ENCODE peak calls at places on chromosomes 5 and 9, in ten cellular contexts. V is uterus, W is heart left ventricle, P is esophagus squamous epithelium, Z is HepG2, U is IMR-90, R is stomach, A is A549, Q is GM12878, J is body of pancreas. I is an unnamed sample.

GRCh38 chr9:32344551-32345182 is 39.8 kb upstream of the ACO1 start:
- DNase-seq in A (no peak), P (no peak), W (no peak), U (peak), Z (no peak), R (no peak), Q (no peak), V (no peak), J (no peak), I (no peak)

GRCh38 chr9:84002344-84002743 is 21.7 kb downstream of the RMI1 start:
- DNase-seq in Q (no peak), W (no peak), Z (no peak), R (no peak), V (no peak), A (no peak), U (peak), J (no peak), P (no peak), I (no peak)

GRCh38 chr9:35481347-35481975 is 8.4 kb upstream of the RUSC2 start:
- DNase-seq in W (no peak), V (peak), U (peak), Q (no peak), Z (peak), J (peak), A (peak), R (peak), P (no peak), I (no peak)

GRCh38 chr5:59171131-59171530 is 588.3 kb downstream of the RAB3C start:
- DNase-seq in R (no peak), Q (no peak), Z (no peak), P (no peak), U (no peak), W (no peak), A (no peak), J (no peak), V (no peak), I (no peak)

GRCh38 chr5:55231476-55232193 is 1.8 kb downstream of the CCNO start:
- DNase-seq in A (no peak), P (no peak), J (peak), Z (no peak), R (no peak), Q (no peak), U (no peak), V (no peak), W (no peak), I (no peak)

GRCh38 chr9:110835859-110836271 is 167.3 kb downstream of the MUSK start:
- DNase-seq in R (no peak), V (no peak), Z (no peak), A (peak), P (no peak), J (no peak), U (peak), Q (no peak), W (no peak), I (no peak)

GRCh38 chr9:109467936-109468335 is 30.2 kb downstream of the PTPN3 start:
- DNase-seq in J (no peak), R (no peak), U (peak), Q (no peak), A (no peak), V (no peak), Z (no peak), P (no peak), W (no peak), I (no peak)

GRCh38 chr5:74529101-74529500 is 111.4 kb downstream of the ENC1 start:
- DNase-seq in P (no peak), V (no peak), R (no peak), W (no peak), A (no peak), J (no peak), Q (no peak), Z (no peak), U (no peak), I (no peak)

GRCh38 chr5:143261748-143262392 is 141.6 kb downstream of the NR3C1 start:
- DNase-seq in J (no peak), V (no peak), U (peak), P (no peak), R (no peak), A (no peak), Q (no peak), Z (no peak), W (no peak), I (no peak)

GRCh38 chr9:92713528-92713927 is 43.6 kb upstream of the IPPK start:
- DNase-seq in Q (no peak), R (no peak), P (no peak), W (no peak), V (no peak), Z (no peak), J (no peak), A (no peak), U (no peak), I (no peak)

GRCh38 chr9:26975728-26976707 is 19.8 kb downstream of the IFT74 start:
- DNase-seq in V (no peak), U (peak), Q (no peak), W (no peak), Z (peak), R (peak), J (peak), A (peak), P (no peak), I (no peak)

GRCh38 chr5:58149750-58150149 is 310.1 kb downstream of the PLK2 start:
- DNase-seq in V (no peak), P (no peak), W (no peak), U (no peak), Z (no peak), Q (no peak), A (no peak), J (no peak), R (no peak), I (no peak)

GRCh38 chr9:136529516-136530471 is 16.1 kb downstream of the NOTCH1 start:
- DNase-seq in R (no peak), A (no peak), J (no peak), Z (no peak), Q (no peak), W (no peak), U (no peak), P (no peak), V (no peak), I (no peak)

DNA sequence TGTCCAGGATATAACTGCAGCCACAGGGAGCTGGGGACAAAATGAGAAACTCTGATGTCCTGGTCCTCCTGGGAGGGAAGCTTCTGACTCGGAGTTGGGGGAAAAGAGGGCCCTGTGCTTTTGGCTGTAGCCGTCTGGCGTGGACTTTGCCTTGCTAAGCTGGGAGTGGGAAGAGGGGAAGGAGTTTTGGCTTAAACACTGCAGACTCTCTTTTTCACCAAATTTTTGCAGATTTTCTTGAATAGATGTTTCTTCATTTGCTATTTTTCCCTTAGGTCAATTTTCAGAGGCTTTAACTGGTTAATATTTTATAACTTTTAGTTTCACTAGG is 15.7 kb upstream of the MAT2B start:
- DNase-seq in Q (no peak), Z (no peak), R (no peak), J (no peak), P (no peak), W (no peak), A (no peak), U (no peak), V (no peak), I (no peak)
- TF ChIP-seq POLR2A in Q (no peak), Z (no peak), R (no peak), J (no peak), P (no peak), W (no peak), A (no peak), U (no peak), V (no peak), I (no peak)

DNA sequence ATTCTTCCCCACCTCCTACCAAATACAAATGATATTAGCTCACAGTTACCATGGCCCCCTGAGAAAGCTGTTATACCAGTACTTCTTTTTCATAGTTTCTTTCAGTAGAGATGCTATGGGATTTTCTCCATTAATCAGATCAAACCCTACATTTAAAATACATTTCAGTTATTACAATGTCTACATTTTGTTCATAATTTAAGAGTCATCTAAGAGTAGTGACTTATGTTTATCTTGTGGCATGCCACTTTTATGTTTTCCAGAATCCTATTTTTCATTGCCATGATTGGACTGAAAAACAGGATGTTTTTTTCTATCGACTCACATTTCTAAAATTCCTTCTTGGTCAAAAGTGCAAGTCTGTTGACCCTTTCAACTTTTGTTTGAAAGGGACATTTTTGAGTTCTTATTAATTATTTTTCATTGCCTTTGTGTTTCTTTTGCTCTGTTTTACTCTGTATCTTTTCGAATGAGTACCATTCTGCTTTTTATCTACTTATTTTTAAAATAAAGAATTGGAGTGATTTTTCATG is 77.4 kb upstream of the ANXA1 start:
- DNase-seq in R (no peak), P (no peak), Q (no peak), U (no peak), V (no peak), W (no peak), A (peak), J (no peak), Z (peak), I (no peak)
- H3K27ac ChIP-seq in R (peak), P (peak), Q (no peak), U (no peak), V (peak), W (peak), A (peak), J (no peak), Z (peak), I (no peak)

GRCh38 chr5:139560752-139561654 is at the start of gene UBE2D2:
- DNase-seq in P (peak), W (peak), R (peak), Z (peak), J (peak), Q (peak), A (peak), U (peak), V (peak), I (peak)
- TF ChIP-seq POLR2A in P (peak), W (no peak), R (no peak), Z (peak), J (peak), Q (peak), A (peak), U (peak), V (peak), I (peak)

GRCh38 chr9:28270156-28270555 is 696.9 kb upstream of the C9orf72 start:
- DNase-seq in A (no peak), W (no peak), R (no peak), Q (no peak), Z (no peak), V (no peak), U (no peak), P (no peak), J (no peak), I (no peak)
- H3K27ac ChIP-seq in A (no peak), W (no peak), R (no peak), Q (no peak), Z (no peak), V (no peak), U (no peak), P (no peak), J (no peak), I (no peak)

DNA sequence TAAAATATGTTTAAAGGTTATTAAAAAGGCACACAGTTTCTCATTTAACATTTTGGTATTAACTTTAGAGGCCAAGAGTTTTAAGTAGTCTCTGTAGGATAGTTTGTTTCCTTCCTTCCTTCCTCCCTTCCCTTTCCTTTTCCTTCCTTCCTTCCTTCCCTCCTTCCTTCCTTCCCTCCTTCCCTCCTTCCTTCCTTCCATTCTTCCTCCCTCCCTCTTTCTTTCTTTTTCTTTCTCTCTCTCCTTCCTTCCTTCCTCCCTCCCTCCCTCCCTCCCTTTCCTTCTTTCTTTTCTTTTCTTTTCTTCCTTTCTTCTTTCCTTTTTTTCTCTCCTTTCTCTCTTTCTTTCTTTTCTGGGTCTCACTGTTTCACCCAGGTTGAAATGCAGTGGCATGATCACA is 31.7 kb downstream of the ZSWIM6 start:
- DNase-seq in R (no peak), Q (no peak), W (no peak), V (no peak), Z (no peak), J (no peak), U (no peak), P (no peak), A (no peak), I (no peak)
- TF ChIP-seq POLR2A in R (no peak), Q (no peak), W (no peak), V (no peak), Z (no peak), J (no peak), U (no peak), P (no peak), A (no peak), I (no peak)

GRCh38 chr9:69377291-69377690 is 52.3 kb downstream of the ENTREP1 start:
- DNase-seq in V (no peak), A (no peak), Z (no peak), Q (no peak), W (no peak), R (no peak), J (no peak), U (no peak), P (no peak), I (no peak)

GRCh38 chr9:69376651-69377050 is 51.6 kb downstream of the ENTREP1 start:
- DNase-seq in R (peak), Q (no peak), A (no peak), Z (no peak), P (no peak), V (peak), J (no peak), U (peak), W (no peak), I (no peak)

GRCh38 chr9:69380301-69380700 is 55.3 kb downstream of the ENTREP1 start:
- DNase-seq in R (no peak), Q (no peak), P (no peak), Z (no peak), W (no peak), J (no peak), V (no peak), A (no peak), U (no peak), I (no peak)

GRCh38 chr9:69379250-69379982 is 54.4 kb downstream of the ENTREP1 start:
- DNase-seq in P (no peak), Z (no peak), W (no peak), A (no peak), V (no peak), R (no peak), Q (no peak), J (no peak), U (peak), I (no peak)

GRCh38 chr9:69380811-69381210 is 55.8 kb downstream of the ENTREP1 start:
- DNase-seq in Q (no peak), Z (no peak), W (no peak), J (no peak), A (no peak), V (no peak), R (no peak), U (peak), P (no peak), I (no peak)
- H3K27ac ChIP-seq in Q (no peak), Z (no peak), W (no peak), J (no peak), A (no peak), V (no peak), R (no peak), U (no peak), P (no peak), I (no peak)

GRCh38 chr5:157743163-157744054 is at the start of gene LSM11:
- DNase-seq in J (peak), A (peak), Q (peak), W (peak), R (peak), V (peak), Z (peak), U (peak), P (peak), I (peak)
- TF ChIP-seq POLR2A in J (no peak), A (no peak), Q (peak), W (no peak), R (no peak), V (peak), Z (peak), U (peak), P (no peak), I (no peak)

GRCh38 chr5:134059758-134060495 is 54.6 kb upstream of the TCF7 start:
- DNase-seq in P (no peak), Q (no peak), W (no peak), Z (no peak), R (no peak), J (no peak), V (no peak), A (no peak), U (no peak), I (peak)
- H3K27ac ChIP-seq in P (peak), Q (no peak), W (peak), Z (no peak), R (no peak), J (no peak), V (no peak), A (peak), U (no peak), I (no peak)